ENCODE peak calls at places on chromosome 18, in five cellular contexts. Y is coronary artery; E is hepatic stellate cell; M is osteocyte; U is CD4-positive, alpha-beta memory T cell. W is an unnamed sample.

GRCh38 chr18:34709631-34710429 is at the start of gene DTNA:
- DNase-seq in Y (no peak), E (peak; percentile 40), M (no peak), U (no peak), W (no peak)

GRCh38 chr18:54215069-54215468 is 9.4 kb downstream of the MBD2 start:
- DNase-seq in Y (no peak), E (peak; percentile 43), M (no peak), U (no peak), W (no peak)

GRCh38 chr18:60649816-60650215 is 277.2 kb upstream of the MC4R start:
- DNase-seq in Y (no peak), E (no peak), M (no peak), U (no peak), W (no peak)

GRCh38 chr18:32714571-32715148 is 58.2 kb downstream of the KLHL14 start:
- DNase-seq in Y (no peak), E (peak; percentile 6), M (no peak), U (no peak), W (no peak)

GRCh38 chr18:79965119-79965902 is 868 bp downstream of the HSBP1L1 start:
- DNase-seq in Y (no peak), E (peak; percentile 71), M (no peak), U (peak; percentile 44), W (no peak)

GRCh38 chr18:67386028-67386427 is 130.5 kb downstream of the DSEL start:
- DNase-seq in Y (no peak), E (no peak), M (no peak), U (no peak), W (no peak)

GRCh38 chr18:69574401-69574800 is 173.7 kb downstream of the DOK6 start:
- DNase-seq in Y (no peak), E (no peak), M (no peak), U (no peak), W (no peak)

GRCh38 chr18:14945984-14946383 is 198.0 kb downstream of the ANKRD30B start:
- DNase-seq in Y (peak; percentile 33), E (no peak), M (peak; percentile 73), U (no peak), W (no peak)

GRCh38 chr18:48318481-48318880 is 90.7 kb downstream of the ZBTB7C start:
- DNase-seq in Y (no peak), E (no peak), M (no peak), U (no peak), W (no peak)